ENCODE peak calls at places on chromosomes 16 and 17, in seven cellular contexts. T is stimulated activated CD8-positive, alpha-beta memory T cell treated with anti-CD3 and anti-CD28 coated beads, Interleukin-4, amount 100 ng/mL, for 24 hours; C is NCI-H1105 treated with DMSO at 0.1 percent for 48 hours; B is stimulated activated CD4-positive, alpha-beta T cell treated with anti-CD3 and anti-CD28 coated beads, Interleukin-1b, Interleukin-23, amount 100 ng/mL, for 24 hours; H is cardiac muscle cell; L is EL; K is left lung. N is an unnamed sample.

GRCh38 chr16:22217890-22218730 is 12.0 kb downstream of the EEF2K start:
- DNase-seq in L (no peak), T (no peak), H (no peak), B (no peak), K (no peak), C (no peak), N (no peak)

GRCh38 chr16:68564367-68564985 is 25.4 kb downstream of the ZFP90 start:
- DNase-seq in L (no peak), K (no peak), T (no peak), B (no peak), C (no peak), H (peak), N (no peak)

GRCh38 chr16:4085405-4085970 is 30.8 kb downstream of the ADCY9 start:
- DNase-seq in C (no peak), B (no peak), L (no peak), H (no peak), K (peak), T (no peak), N (no peak)

GRCh38 chr17:50916026-50916707 is 50.0 kb upstream of the TOB1 start:
- DNase-seq in T (no peak), L (no peak), B (no peak), H (no peak), C (no peak), K (no peak), N (no peak)

GRCh38 chr17:17636456-17636855 is 44.8 kb upstream of the RAI1 start:
- DNase-seq in T (no peak), H (peak), B (no peak), L (no peak), K (no peak), C (no peak), N (no peak)

GRCh38 chr16:7405166-7405565 is 72.5 kb downstream of the RBFOX1 start:
- DNase-seq in C (peak), L (no peak), T (no peak), K (peak), H (no peak), B (no peak), N (no peak)

GRCh38 chr16:51154271-51155171 is 3.5 kb upstream of the SALL1 start:
- DNase-seq in K (no peak), T (no peak), B (no peak), C (no peak), L (no peak), H (no peak), N (no peak)

GRCh38 chr16:20004931-20005330 is 68.8 kb downstream of the GPR139 start:
- DNase-seq in L (no peak), B (no peak), C (no peak), K (no peak), H (no peak), T (no peak), N (no peak)

GRCh38 chr17:63652106-63652505 is 29.9 kb downstream of the MAP3K3 start:
- DNase-seq in K (no peak), L (no peak), T (no peak), C (no peak), H (peak), B (no peak), N (no peak)